ENCODE peak calls at places on chromosomes 5 and 9, in nine cellular contexts. V is NCI-H1105; N is T follicular helper cell; Y is NCI-H1417; E is GM12878; B is NCI-H2171; R is activated T-cell treated with anti-CD3 and anti-CD28 coated beads for 24 hours; M is T-helper 2 cell; Z is stimulated activated CD4-positive, alpha-beta T cell treated with anti-CD3 and anti-CD28 coated beads, TNF-alpha, amount 100 ng/mL, for 4 hours. A is an unnamed sample.

GRCh38 chr5:13354611-13355010 is 589.9 kb downstream of the DNAH5 start:
- DNase-seq in V (no peak), N (no peak), Y (no peak), E (no peak), B (no peak), R (no peak), M (no peak), Z (no peak), A (no peak)

GRCh38 chr5:124996023-124996763 is 249.8 kb upstream of the ZNF608 start:
- DNase-seq in V (no peak), N (no peak), Y (no peak), E (no peak), B (no peak), R (no peak), M (no peak), Z (no peak), A (no peak)

GRCh38 chr9:122106576-122106975 is 13.5 kb upstream of the TTLL11 start:
- DNase-seq in V (no peak), N (no peak), Y (no peak), E (no peak), B (no peak), R (no peak), M (no peak), Z (no peak), A (no peak)

GRCh38 chr5:169152453-169152852 is 148.5 kb downstream of the SLIT3 start:
- DNase-seq in V (no peak), N (no peak), Y (no peak), E (no peak), B (no peak), R (no peak), M (no peak), Z (no peak), A (no peak)

GRCh38 chr5:154276236-154276792 is 85.8 kb downstream of the GALNT10 start:
- DNase-seq in V (no peak), N (no peak), Y (no peak), E (no peak), B (no peak), R (no peak), M (no peak), Z (no peak), A (no peak)

GRCh38 chr9:83620841-83621636 is 1.9 kb upstream of the IDNK start:
- DNase-seq in V (peak), N (peak), Y (peak), E (no peak), B (peak), R (no peak), M (no peak), Z (no peak), A (no peak)

GRCh38 chr5:584846-585245 is 27.3 kb upstream of the CEP72 start:
- DNase-seq in V (no peak), N (no peak), Y (no peak), E (no peak), B (no peak), R (no peak), M (no peak), Z (no peak), A (no peak)

GRCh38 chr5:96293966-96294886 is 138.8 kb downstream of the PCSK1 start:
- DNase-seq in V (no peak), N (no peak), Y (no peak), E (no peak), B (no peak), R (no peak), M (no peak), Z (no peak), A (no peak)

GRCh38 chr9:131875828-131876485 is 136.1 kb upstream of the RAPGEF1 start:
- DNase-seq in V (no peak), N (no peak), Y (no peak), E (no peak), B (no peak), R (no peak), M (no peak), Z (no peak), A (no peak)

GRCh38 chr9:841371-842209 is at the start of gene DMRT1:
- DNase-seq in V (peak), N (no peak), Y (no peak), E (no peak), B (no peak), R (no peak), M (no peak), Z (no peak), A (no peak)

GRCh38 chr9:109411818-109412352 is 86.2 kb downstream of the PTPN3 start:
- DNase-seq in V (no peak), N (no peak), Y (peak), E (peak), B (peak), R (no peak), M (no peak), Z (no peak), A (no peak)

GRCh38 chr5:72451771-72452505 is 55.3 kb downstream of the ZNF366 start:
- DNase-seq in V (no peak), N (no peak), Y (no peak), E (peak), B (no peak), R (no peak), M (no peak), Z (no peak), A (no peak)

GRCh38 chr9:76697554-76697953 is 66.7 kb upstream of the PCA3 start:
- DNase-seq in V (no peak), N (no peak), Y (no peak), E (no peak), B (no peak), R (no peak), M (no peak), Z (no peak), A (no peak)

GRCh38 chr9:127942152-127943010 is 4.7 kb upstream of the DPM2 start:
- DNase-seq in V (no peak), N (no peak), Y (peak), E (no peak), B (peak), R (no peak), M (no peak), Z (no peak), A (peak)

GRCh38 chr5:5025774-5026406 is 114.2 kb upstream of the ADAMTS16 start:
- DNase-seq in V (peak), N (no peak), Y (peak), E (no peak), B (no peak), R (no peak), M (no peak), Z (no peak), A (no peak)

GRCh38 chr9:36820392-36820861 is 213.6 kb downstream of the PAX5 start:
- DNase-seq in V (no peak), N (no peak), Y (no peak), E (no peak), B (no peak), R (no peak), M (no peak), Z (no peak), A (no peak)

GRCh38 chr9:114449236-114449635 is 56.0 kb downstream of the WHRN start:
- DNase-seq in V (no peak), N (no peak), Y (no peak), E (no peak), B (no peak), R (no peak), M (no peak), Z (no peak), A (no peak)

A was measured in effector CD8-positive, alpha-beta T cell.